ENCODE peak calls at places on chromosome 17, in four cellular contexts. O is amygdala; N is activated T-cell treated with anti-CD3 and anti-CD28 coated beads for 1 hour; L is stimulated activated CD4-positive, alpha-beta T cell treated with anti-CD3 and anti-CD28 coated beads, Interleukin-2, amount 100 ng/mL, for 48 hours. M is an unnamed sample.
A peak's percentile ranks its signal among the peaks of the same experiment; 100 is the strongest.

GRCh38 chr17:61757168-61757567 is 106.2 kb downstream of the BRIP1 start:
- DNase-seq in L (no peak), O (no peak), N (no peak), M (peak; percentile 9)

GRCh38 chr17:82384730-82385429 is 13.3 kb downstream of the UTS2R start:
- DNase-seq in O (no peak), L (no peak), N (no peak), M (no peak)

GRCh38 chr17:82030470-82031302 is 792 bp upstream of the RAC3 start:
- DNase-seq in L (peak; percentile 81), O (no peak), N (peak; percentile 71), M (no peak)

GRCh38 chr17:42675348-42675983 is 1.3 kb downstream of the PLEKHH3 start:
- DNase-seq in N (no peak), L (no peak), O (no peak), M (no peak)

GRCh38 chr17:55168970-55169687 is 95.6 kb upstream of the HLF start:
- DNase-seq in O (no peak), N (no peak), L (no peak), M (peak; percentile 9)

GRCh38 chr17:7833795-7834553 is at the start of gene KDM6B:
- DNase-seq in O (peak; percentile 29), N (peak; percentile 81), L (peak; percentile 79), M (no peak)

GRCh38 chr17:11430766-11431165 is 167.5 kb upstream of the DNAH9 start:
- DNase-seq in N (no peak), O (no peak), L (no peak), M (no peak)

GRCh38 chr17:57940653-57941329 is 14.4 kb downstream of the CUEDC1 start:
- DNase-seq in L (no peak), O (no peak), N (no peak), M (no peak)

GRCh38 chr17:30821751-30822723 is 2.5 kb downstream of the CRLF3 start:
- DNase-seq in O (no peak), N (no peak), L (no peak), M (no peak)

GRCh38 chr17:56715613-56716357 is 117.9 kb downstream of the C17orf67 start:
- DNase-seq in O (no peak), N (peak; percentile 68), L (peak; percentile 76), M (peak; percentile 50)

GRCh38 chr17:37081287-37081686 is 132.5 kb downstream of the AATF start:
- DNase-seq in N (no peak), L (no peak), O (no peak), M (no peak)

GRCh38 chr17:28570716-28571254 is 539 bp downstream of the PIGS start:
- DNase-seq in L (peak; percentile 42), O (no peak), N (peak; percentile 29), M (no peak)

GRCh38 chr17:73640691-73641090 is 3.6 kb downstream of the SDK2 start:
- DNase-seq in N (no peak), L (no peak), O (no peak), M (no peak)

GRCh38 chr17:1002412-1002753 is 5.5 kb downstream of the TIMM22 start:
- DNase-seq in L (no peak), N (no peak), O (no peak), M (no peak)

GRCh38 chr17:81434079-81434478 is 38.8 kb downstream of the BAHCC1 start:
- DNase-seq in N (no peak), L (no peak), O (no peak), M (no peak)

GRCh38 chr17:59001158-59001814 is 105.4 kb downstream of the TRIM37 start:
- DNase-seq in L (peak; percentile 65), N (peak; percentile 49), O (no peak), M (peak; percentile 68)

GRCh38 chr17:38326996-38327792 is 16.6 kb downstream of the GPR179 start:
- DNase-seq in L (no peak), N (no peak), O (no peak), M (no peak)

GRCh38 chr17:78202666-78203065 is 11.4 kb upstream of the BIRC5 start:
- DNase-seq in N (no peak), O (no peak), L (no peak), M (no peak)

GRCh38 chr17:9242497-9242881 is 221.2 kb downstream of the NTN1 start:
- DNase-seq in L (no peak), O (no peak), N (no peak), M (no peak)

GRCh38 chr17:10198509-10199249 is at the start of gene GAS7:
- DNase-seq in N (no peak), L (peak; percentile 7), O (no peak), M (peak; percentile 54)

GRCh38 chr17:75844530-75845057 is 390 bp upstream of the UNC13D start:
- DNase-seq in N (no peak), L (no peak), O (no peak), M (no peak)

GRCh38 chr17:38451840-38452529 is 23.7 kb downstream of the ARHGAP23 start:
- DNase-seq in N (no peak), L (no peak), O (no peak), M (no peak)

GRCh38 chr17:21395764-21396163 is 19.6 kb downstream of the KCNJ12 start:
- DNase-seq in O (no peak), L (no peak), N (no peak), M (no peak)

GRCh38 chr17:41801374-41802062 is 10.2 kb downstream of the P3H4 start:
- DNase-seq in O (no peak), N (peak; percentile 75), L (peak; percentile 73), M (peak; percentile 70)

GRCh38 chr17:28335959-28336871 is 654 bp downstream of the TNFAIP1 start:
- DNase-seq in O (no peak), N (no peak), L (no peak), M (no peak)

GRCh38 chr17:17628388-17629008 is 37.0 kb upstream of the PEMT start:
- DNase-seq in N (peak; percentile 15), O (no peak), L (peak; percentile 12), M (peak; percentile 45)

GRCh38 chr17:75418523-75419050 is 13.1 kb upstream of the GRB2 start:
- DNase-seq in O (no peak), N (no peak), L (no peak), M (no peak)

GRCh38 chr17:28755486-28755885 is 11.7 kb downstream of the TRAF4 start:
- DNase-seq in L (no peak), O (no peak), N (no peak), M (no peak)

GRCh38 chr17:2158011-2158410 is 103.1 kb downstream of the HIC1 start:
- DNase-seq in N (no peak), L (no peak), O (no peak), M (no peak)

GRCh38 chr17:57269052-57269451 is 12.7 kb downstream of the MSI2 start:
- DNase-seq in L (no peak), N (no peak), O (no peak), M (no peak)

GRCh38 chr17:62189377-62189776 is 124.3 kb upstream of the MED13 start:
- DNase-seq in L (no peak), N (no peak), O (no peak), M (no peak)

GRCh38 chr17:43645765-43646481 is 15.8 kb downstream of the MEOX1 start:
- DNase-seq in L (no peak), O (no peak), N (peak; percentile 17), M (no peak)

GRCh38 chr17:57114085-57114673 is 29.1 kb downstream of the AKAP1 start:
- DNase-seq in L (peak; percentile 68), N (peak; percentile 65), O (no peak), M (peak; percentile 33)

GRCh38 chr17:3400008-3400407 is 1.8 kb upstream of the OR1E1 start:
- DNase-seq in N (no peak), L (no peak), O (no peak), M (no peak)

GRCh38 chr17:69822314-69822875 is 252.6 kb upstream of the KCNJ16 start:
- DNase-seq in L (no peak), N (no peak), O (no peak), M (no peak)

GRCh38 chr17:27543958-27544349 is 87.0 kb upstream of the LGALS9 start:
- DNase-seq in O (no peak), N (no peak), L (no peak), M (no peak)

GRCh38 chr17:17722081-17722905 is 41.0 kb downstream of the RAI1 start:
- DNase-seq in N (no peak), O (no peak), L (no peak), M (no peak)

GRCh38 chr17:35900693-35901487 is 20.7 kb upstream of the CCL5 start:
- DNase-seq in O (no peak), N (no peak), L (no peak), M (no peak)

GRCh38 chr17:6231886-6232767 is 161.9 kb downstream of the WSCD1 start:
- DNase-seq in N (no peak), L (no peak), O (no peak), M (no peak)